ENCODE peak calls at places on chromosomes 16 and 17, in eight cellular contexts. B is fibroblast of the conjunctiva; K is lower leg skin; J is H9; H is AG10803; Y is HT1080; D is stimulated activated CD8-positive, alpha-beta memory T cell treated with anti-CD3 and anti-CD28 coated beads, Interleukin-4, amount 100 ng/mL, for 24 hours; X is Calu3. Z is an unnamed sample.

GRCh38 chr17:76281573-76282371 is 16.6 kb downstream of the UBALD2 start:
- DNase-seq in H (no peak), B (no peak), D (no peak), Y (no peak), K (no peak), J (no peak), X (no peak), Z (no peak)

GRCh38 chr16:12010388-12011251 is 34.1 kb downstream of the SNX29 start:
- DNase-seq in X (no peak), K (peak), Y (no peak), J (no peak), D (no peak), B (peak), H (peak), Z (no peak)

GRCh38 chr17:48637323-48638260 is 11.4 kb upstream of the HOXB9 start:
- DNase-seq in J (no peak), D (no peak), H (peak), K (no peak), X (no peak), Y (peak), B (no peak), Z (no peak)

GRCh38 chr16:14486520-14487303 is 143.3 kb downstream of the PARN start:
- DNase-seq in J (peak), Y (peak), B (peak), D (no peak), K (peak), X (peak), H (peak), Z (no peak)

GRCh38 chr16:79411805-79412204 is 188.7 kb downstream of the MAF start:
- DNase-seq in X (no peak), J (no peak), H (no peak), Y (no peak), K (no peak), B (no peak), D (no peak), Z (no peak)

GRCh38 chr17:596287-596686 is 118.4 kb downstream of the VPS53 start:
- DNase-seq in D (no peak), H (no peak), J (no peak), B (no peak), Y (no peak), X (peak), K (no peak), Z (no peak)

GRCh38 chr17:60502145-60502544 is 23.9 kb downstream of the APPBP2 start:
- DNase-seq in X (no peak), B (no peak), K (no peak), D (no peak), J (no peak), Y (no peak), H (no peak), Z (no peak)

GRCh38 chr16:54933281-54934150 is 2.9 kb downstream of the IRX5 start:
- DNase-seq in D (no peak), K (no peak), J (peak), X (no peak), H (no peak), B (no peak), Y (no peak), Z (no peak)

GRCh38 chr16:19991614-19992013 is 82.1 kb downstream of the GPR139 start:
- DNase-seq in Y (no peak), K (no peak), J (peak), H (no peak), D (no peak), X (no peak), B (no peak), Z (no peak)

GRCh38 chr17:80362428-80363119 is 52.4 kb upstream of the ENDOV start:
- DNase-seq in K (no peak), X (no peak), H (peak), J (no peak), B (peak), Y (no peak), D (no peak), Z (no peak)

GRCh38 chr17:2125013-2125535 is 70.2 kb downstream of the HIC1 start:
- DNase-seq in X (no peak), K (no peak), J (no peak), D (no peak), B (no peak), Y (no peak), H (peak), Z (no peak)

GRCh38 chr16:31064882-31065461 is 9.1 kb downstream of the ZNF668 start:
- DNase-seq in B (peak), K (peak), Y (peak), H (peak), X (no peak), D (no peak), J (no peak), Z (no peak)

GRCh38 chr16:48318630-48319029 is 66.6 kb downstream of the SIAH1 start:
- DNase-seq in D (no peak), K (peak), B (no peak), Y (peak), J (peak), X (no peak), H (peak), Z (peak)

GRCh38 chr17:3594056-3594810 is 15.0 kb downstream of the TRPV1 start:
- DNase-seq in B (no peak), K (no peak), X (no peak), H (peak), J (no peak), Y (peak), D (no peak), Z (no peak)

GRCh38 chr17:31431098-31431794 is 39.8 kb downstream of the RAB11FIP4 start:
- DNase-seq in H (no peak), K (no peak), X (no peak), Y (no peak), J (no peak), D (no peak), B (no peak), Z (no peak)

GRCh38 chr17:41998497-41998896 is 18.7 kb downstream of the DNAJC7 start:
- DNase-seq in X (no peak), J (no peak), D (no peak), H (no peak), K (no peak), B (no peak), Y (no peak), Z (no peak)

GRCh38 chr17:75508122-75508719 is 7.1 kb downstream of the CASKIN2 start:
- DNase-seq in B (no peak), K (no peak), H (no peak), J (no peak), D (no peak), Y (no peak), X (no peak), Z (no peak)

GRCh38 chr17:16919663-16920627 is 52.0 kb downstream of the TNFRSF13B start:
- DNase-seq in H (no peak), B (no peak), J (peak), D (no peak), Y (no peak), X (no peak), K (no peak), Z (no peak)